ENCODE peak calls at places on chromosome 19, in four cellular contexts. Y is fibroblast of lung, B is epithelial cell of esophagus, N is tibial nerve. V is an unnamed sample.

GRCh38 chr19:33398361-33399060 is 25.0 kb downstream of the CEBPG start:
- DNase-seq in Y (no peak), B (no peak), N (no peak), V (no peak)

GRCh38 chr19:3039641-3040077 is 10.6 kb upstream of the TLE2 start:
- DNase-seq in Y (no peak), B (no peak), N (no peak), V (no peak)

GRCh38 chr19:4034048-4035017 is 26.8 kb downstream of the PIAS4 start:
- DNase-seq in Y (no peak), B (no peak), N (no peak), V (no peak)

GRCh38 chr19:55153652-55154264 is 3.8 kb downstream of the TNNI3 start:
- DNase-seq in Y (no peak), B (no peak), N (no peak), V (no peak)

GRCh38 chr19:6381030-6381750 is 5.5 kb upstream of the PSPN start:
- DNase-seq in Y (no peak), B (no peak), N (no peak), V (no peak)

GRCh38 chr19:35037716-35038622 is 3.6 kb upstream of the HPN start:
- DNase-seq in Y (no peak), B (no peak), N (no peak), V (no peak)

GRCh38 chr19:39409886-39410619 is 2.4 kb upstream of the PLEKHG2 start:
- DNase-seq in Y (peak; percentile 73), B (no peak), N (peak; percentile 73), V (peak; percentile 83)

GRCh38 chr19:29804493-29804892 is 7.3 kb upstream of the CCNE1 start:
- DNase-seq in Y (no peak), B (no peak), N (no peak), V (no peak)

GRCh38 chr19:46984077-46985010 is 35.3 kb upstream of the NPAS1 start:
- DNase-seq in Y (peak; percentile 75), B (peak; percentile 83), N (peak; percentile 43), V (no peak)

GRCh38 chr19:16369664-16370576 is 45.3 kb downstream of the KLF2 start:
- DNase-seq in Y (no peak), B (no peak), N (no peak), V (no peak)

GRCh38 chr19:42132030-42132628 is at the start of gene POU2F2:
- DNase-seq in Y (no peak), B (peak; percentile 44), N (peak; percentile 19), V (no peak)

GRCh38 chr19:44055870-44056269 is 4.0 kb downstream of the ZNF223 start:
- DNase-seq in Y (no peak), B (no peak), N (no peak), V (no peak)
- H3K4me3 ChIP-seq in Y (no peak overlapping the region), B (no peak overlapping the region), N (no peak overlapping the region), V (no peak overlapping the region)

DNA sequence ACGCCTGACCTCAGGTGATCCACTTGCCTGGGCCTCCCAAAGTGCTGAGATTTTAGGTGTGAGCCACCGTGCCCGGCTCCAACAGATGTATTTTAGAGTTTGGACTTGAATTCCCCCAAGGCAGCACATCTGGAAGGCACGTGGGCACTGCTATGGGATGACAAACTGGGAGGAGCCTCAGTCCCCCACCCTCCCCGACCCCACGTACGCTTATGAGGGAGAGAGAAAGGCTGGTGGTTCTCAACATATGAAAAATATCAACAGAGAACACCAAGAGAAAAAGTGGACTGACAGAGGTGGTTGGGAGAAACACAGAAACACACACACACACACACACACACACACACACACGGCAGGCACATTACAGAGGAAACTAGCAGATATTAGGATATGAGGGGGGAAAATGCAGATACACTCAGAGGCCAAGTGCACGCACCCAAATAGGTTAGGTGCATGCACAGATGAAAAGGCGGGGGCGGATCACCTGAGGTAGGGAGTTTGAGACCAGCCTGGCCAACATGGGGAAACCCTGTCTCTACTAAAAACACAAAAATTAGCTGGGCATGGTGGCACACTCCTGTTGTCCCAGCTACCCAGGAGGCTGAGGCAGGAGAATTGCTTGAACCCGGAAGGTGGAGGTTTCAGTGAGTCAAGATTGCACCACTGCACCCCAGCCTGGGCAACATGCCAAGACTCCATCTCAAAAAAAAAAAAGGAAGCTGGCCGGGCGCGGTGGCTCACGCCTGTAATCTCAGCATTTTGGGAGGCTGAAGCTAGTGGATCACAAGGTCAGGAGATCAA is 3.2 kb downstream of the STX10 start:
- DNase-seq in Y (no peak), B (peak; percentile 67), N (peak; percentile 35), V (no peak)
- TF ChIP-seq CTCF in Y (no peak), B (no peak), N (no peak), V (no peak)

DNA sequence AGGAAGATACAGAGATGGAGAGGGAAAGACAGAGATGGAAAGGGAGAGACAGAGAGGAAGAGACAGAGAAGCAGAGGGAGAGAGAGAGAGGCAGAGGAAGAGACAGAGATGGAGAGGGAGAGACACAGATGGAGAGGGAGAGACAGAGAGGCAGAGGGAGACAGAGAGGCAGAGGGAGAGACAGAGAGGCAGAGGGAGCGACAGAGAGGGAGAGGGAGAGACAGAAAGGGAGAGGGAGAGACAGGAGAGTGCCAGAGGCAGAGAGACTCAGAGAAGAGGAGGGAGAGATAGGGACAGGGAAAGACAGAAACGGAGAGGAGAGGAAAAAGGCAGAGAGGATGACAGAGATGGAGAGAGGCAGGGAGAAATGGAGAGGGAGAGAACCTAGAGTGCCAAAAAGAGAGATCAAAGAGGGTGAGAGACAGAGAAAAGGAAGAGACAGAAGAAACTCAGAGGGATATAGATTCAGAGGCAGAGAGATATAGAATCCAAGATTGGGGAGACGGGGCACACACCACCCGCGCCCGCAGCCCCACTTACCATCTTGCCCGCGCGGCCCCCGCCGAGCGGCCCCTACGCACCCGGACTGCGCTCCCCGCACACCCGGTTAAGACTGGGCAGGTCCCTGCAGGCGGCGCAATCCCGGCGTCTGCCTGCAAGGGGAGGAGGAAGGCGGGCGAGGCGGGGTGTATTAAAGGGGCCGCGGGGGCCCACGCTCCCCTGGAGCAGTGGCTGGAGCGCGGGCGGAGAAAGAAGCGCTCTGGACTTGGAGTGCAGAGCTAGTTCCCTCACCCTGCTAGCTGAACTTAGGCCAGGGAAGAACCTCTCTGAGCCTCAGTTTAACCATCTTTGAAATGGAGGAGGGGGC is 10.7 kb downstream of the TM6SF2 start:
- DNase-seq in Y (no peak), B (no peak), N (no peak), V (no peak)
- H3K4me3 ChIP-seq in Y (no peak overlapping the region), B (no peak overlapping the region), N (no peak overlapping the region), V (no peak overlapping the region)

DNA sequence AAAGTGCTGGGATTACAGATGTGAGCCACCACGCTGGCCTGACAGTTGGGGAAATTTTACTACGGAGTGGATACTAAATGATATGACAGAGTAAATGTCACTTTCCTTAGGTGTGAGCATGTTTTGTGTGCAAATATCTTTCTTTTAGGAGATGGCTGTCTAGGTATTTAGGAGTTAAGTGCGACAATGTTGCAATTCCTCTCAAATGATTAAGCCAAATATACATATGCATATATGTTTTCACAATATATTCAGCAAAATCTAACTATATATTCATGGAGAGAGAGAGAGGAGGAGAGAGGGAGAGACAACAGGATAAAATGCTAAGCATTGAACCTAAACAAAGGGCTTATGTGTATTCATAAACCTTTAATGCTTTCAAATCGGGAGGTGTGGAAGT is 5.4 kb upstream of the SERTAD3 start:
- DNase-seq in Y (no peak), B (no peak), N (no peak), V (no peak)
- TF ChIP-seq CTCF in Y (no peak), B (no peak), N (no peak), V (no peak)

V was measured in astrocyte of the spinal cord.